ENCODE peak calls at places on chromosomes 5 and 9, in four cellular contexts. V is AG10803; T is SK-N-SH; F is CD8-positive, alpha-beta T cell. O is an unnamed sample.

GRCh38 chr9:18857769-18858168 is 175.2 kb downstream of the SAXO1 start:
- DNase-seq in V (peak; percentile 79), T (no peak), F (no peak), O (peak; percentile 59)

GRCh38 chr9:112169368-112169767 is 5.7 kb downstream of the SUSD1 start:
- DNase-seq in V (no peak), T (no peak), F (no peak), O (no peak)

GRCh38 chr5:74693176-74693575 is 8.1 kb downstream of the HEXB start:
- DNase-seq in V (no peak), T (no peak), F (no peak), O (no peak)

GRCh38 chr9:128048663-128049062 is 18.5 kb downstream of the NAIF1 start:
- DNase-seq in V (no peak), T (no peak), F (no peak), O (no peak)

GRCh38 chr5:25393321-25393720 is 748.5 kb upstream of the CDH10 start:
- DNase-seq in V (no peak), T (no peak), F (no peak), O (no peak)

GRCh38 chr9:98291775-98292174 is 36.3 kb upstream of the TBC1D2 start:
- DNase-seq in V (no peak), T (no peak), F (no peak), O (no peak)

GRCh38 chr9:105065119-105066088 is 137.4 kb upstream of the ABCA1 start:
- DNase-seq in V (no peak), T (no peak), F (no peak), O (no peak)

GRCh38 chr9:121744002-121744686 is 92.7 kb downstream of the DAB2IP start:
- DNase-seq in V (peak; percentile 75), T (peak; percentile 68), F (no peak), O (peak; percentile 56)

GRCh38 chr9:19470567-19470966 is 61.8 kb downstream of the ACER2 start:
- DNase-seq in V (peak; percentile 25), T (no peak), F (no peak), O (no peak)

GRCh38 chr5:176658007-176658599 is 10.8 kb downstream of the TSPAN17 start:
- DNase-seq in V (peak; percentile 70), T (peak; percentile 86), F (peak; percentile 41), O (peak; percentile 62)

DNA sequence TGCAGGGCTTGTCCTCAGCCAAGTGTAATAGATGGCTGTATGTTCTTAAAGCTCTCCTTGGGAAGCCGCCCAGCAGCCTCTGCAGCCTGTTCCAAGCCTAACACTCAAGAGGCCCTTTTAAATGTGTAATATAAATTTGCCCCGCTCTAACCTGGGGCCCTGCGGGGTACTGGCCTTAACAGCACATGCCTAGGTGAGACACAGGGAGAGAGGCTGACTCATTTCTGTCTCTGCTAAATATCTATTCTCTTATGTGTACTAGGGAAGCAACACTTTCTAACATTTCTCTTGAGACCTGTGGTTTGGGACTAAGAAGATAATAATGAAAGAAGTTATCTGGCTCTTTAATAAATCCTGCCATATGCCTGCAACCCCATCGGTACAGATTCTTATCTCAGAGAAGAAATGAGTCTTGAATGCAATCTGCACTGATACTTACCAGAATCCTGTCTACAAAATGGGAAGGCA is 14.7 kb upstream of the TGFBI start:
- DNase-seq in V (no peak), T (no peak), F (no peak), O (peak; percentile 92)
- H3K4me3 ChIP-seq in V (no peak overlapping the region), T (no peak overlapping the region), F (no peak overlapping the region), O (no peak overlapping the region)

GRCh38 chr5:148733601-148734438 is 79.5 kb upstream of the HTR4 start:
- DNase-seq in V (peak; percentile 77), T (peak; percentile 30), F (peak; percentile 54), O (peak; percentile 88)
- TF ChIP-seq CTCF in V (peak; percentile 71), T (peak; percentile 82), F (peak; percentile 70), O (peak; percentile 62)

DNA sequence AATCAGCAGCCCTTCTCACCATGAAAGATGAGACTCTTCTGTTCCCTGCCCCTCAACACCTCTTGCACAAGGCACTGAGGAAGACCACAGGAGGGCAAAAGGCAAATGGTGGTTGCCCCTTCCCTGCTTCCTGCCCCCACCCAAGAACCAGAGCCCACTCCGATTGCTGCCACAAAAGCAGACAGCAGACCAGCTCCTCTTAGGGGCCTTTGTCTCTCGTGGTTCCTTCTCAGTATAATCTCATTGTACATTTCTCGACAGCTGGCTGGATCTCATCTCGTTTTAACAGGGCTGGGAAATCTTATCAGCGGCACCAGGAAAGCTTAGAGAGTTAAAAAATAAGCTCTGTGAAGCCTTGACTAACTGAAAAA is 1.1 kb downstream of the MVB12B start:
- DNase-seq in V (no peak), T (peak; percentile 69), F (no peak), O (no peak)
- H3K4me3 ChIP-seq in V (peak overlapping the region; percentile 77), T (peak overlapping the region; percentile 67), F (peak overlapping the region; percentile 61), O (peak overlapping the region; percentile 51)

GRCh38 chr5:45596320-45596719 is 99.9 kb downstream of the HCN1 start:
- DNase-seq in V (no peak), T (no peak), F (no peak), O (no peak)
- TF ChIP-seq CTCF in V (no peak), T (no peak), F (no peak), O (no peak)

GRCh38 chr5:54742417-54742889 is 224.9 kb downstream of the SNX18 start:
- DNase-seq in V (peak; percentile 63), T (no peak), F (no peak), O (peak; percentile 54)

GRCh38 chr5:54746346-54746745 is 228.8 kb downstream of the SNX18 start:
- DNase-seq in V (no peak), T (no peak), F (no peak), O (no peak)

GRCh38 chr5:54743581-54743980 is 226.0 kb downstream of the SNX18 start:
- DNase-seq in V (no peak), T (no peak), F (no peak), O (no peak)

GRCh38 chr5:54745599-54745998 is 228.0 kb downstream of the SNX18 start:
- DNase-seq in V (peak; percentile 42), T (no peak), F (no peak), O (no peak)

GRCh38 chr5:54743997-54744788 is 226.6 kb downstream of the SNX18 start:
- DNase-seq in V (peak; percentile 99), T (no peak), F (peak; percentile 41), O (peak; percentile 96)
- H3K4me3 ChIP-seq in V (peak overlapping the region; percentile 29), T (no peak overlapping the region), F (no peak overlapping the region), O (no peak overlapping the region)

DNA sequence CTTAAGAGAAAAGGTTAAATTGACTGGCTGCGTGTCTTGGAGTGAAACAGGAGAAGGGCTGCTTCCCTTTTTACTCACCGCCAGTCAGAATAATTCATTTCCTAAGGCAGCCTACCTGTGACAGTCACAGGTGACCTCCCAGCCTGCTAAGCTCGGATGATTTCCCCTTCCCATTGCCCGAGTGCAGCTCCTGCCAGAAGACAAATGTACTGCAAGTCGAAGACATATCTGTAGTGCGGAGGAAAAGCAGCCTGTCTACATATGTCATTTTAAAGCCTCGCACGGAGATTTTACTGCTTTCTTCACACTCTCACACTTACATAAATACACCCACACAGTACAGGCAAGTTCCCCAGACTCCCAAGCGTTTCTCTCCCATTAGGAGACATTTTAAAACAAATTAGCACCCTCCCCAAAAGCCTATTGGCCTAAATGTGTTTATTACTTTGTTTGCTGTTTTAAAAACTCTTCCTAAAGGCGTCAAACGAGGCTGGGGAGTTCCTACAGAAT is 665.7 kb upstream of the ZNF608 start:
- DNase-seq in V (no peak), T (no peak), F (no peak), O (peak; percentile 44)
- TF ChIP-seq CTCF in V (no peak), T (no peak), F (no peak), O (no peak)

DNA sequence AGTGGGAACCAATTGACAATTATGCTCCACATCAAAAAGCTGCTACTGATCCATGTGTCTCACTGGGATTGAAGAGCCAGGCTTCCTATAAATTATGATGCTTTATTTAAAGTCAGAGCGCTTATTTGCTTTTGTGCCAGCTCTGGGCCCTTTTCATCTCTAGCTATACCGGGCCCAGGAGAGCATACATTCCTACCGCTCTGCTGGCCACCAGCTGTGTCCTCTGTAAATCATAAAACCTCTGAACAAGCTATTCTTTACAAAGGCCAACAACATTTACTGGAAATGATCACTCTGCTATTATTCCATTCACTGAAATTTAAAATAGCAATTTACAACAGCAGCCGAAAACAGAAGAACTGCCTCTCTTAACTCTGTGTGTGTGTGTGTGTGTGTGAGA is 86.6 kb downstream of the ZNF608 start:
- DNase-seq in V (no peak), T (no peak), F (no peak), O (peak; percentile 55)
- H3K4me3 ChIP-seq in V (no peak overlapping the region), T (no peak overlapping the region), F (no peak overlapping the region), O (no peak overlapping the region)

GRCh38 chr9:92242115-92242778 is 51.2 kb downstream of the IARS1 start:
- DNase-seq in V (peak; percentile 61), T (peak; percentile 44), F (no peak), O (peak; percentile 93)
- TF ChIP-seq CTCF in V (peak; percentile 54), T (peak; percentile 54), F (no peak), O (peak; percentile 54)

GRCh38 chr9:79574716-79575242 is 3.0 kb downstream of the TLE4 start:
- DNase-seq in V (peak; percentile 51), T (no peak), F (no peak), O (peak; percentile 46)
- H3K4me3 ChIP-seq in V (peak overlapping the region; percentile 83), T (peak overlapping the region; percentile 97), F (peak overlapping the region; percentile 1), O (peak overlapping the region; percentile 87)

GRCh38 chr9:82504620-82505019 is 516.0 kb downstream of the SPATA31D1 start:
- DNase-seq in V (no peak), T (no peak), F (no peak), O (no peak)
- TF ChIP-seq CTCF in V (no peak), T (no peak), F (no peak), O (no peak)